ENCODE peak calls at places on chromosomes 4 and X, in six cellular contexts. H is IMR-90, U is H9, B is mesenchymal stem cell, V is neuronal stem cell, K is H1. T is an unnamed sample.

GRCh38 chrX:16123222-16123786 is at the start of gene GRPR:
- DNase-seq in H (peak; percentile 92), U (peak; percentile 95), B (peak; percentile 88), V (peak; percentile 57), K (peak; percentile 70), T (peak; percentile 93)

GRCh38 chr4:30103455-30103854 is 616.7 kb upstream of the PCDH7 start:
- DNase-seq in H (peak; percentile 31), U (no peak), B (peak; percentile 16), V (no peak), K (no peak), T (no peak)

GRCh38 chr4:147831452-147832192 is 99.7 kb downstream of the ARHGAP10 start:
- DNase-seq in H (peak; percentile 93), U (no peak), B (peak; percentile 95), V (no peak), K (no peak), T (peak; percentile 67)

GRCh38 chr4:72997409-72997808 is 72.1 kb downstream of the COX18 start:
- DNase-seq in H (peak; percentile 11), U (no peak), B (no peak), V (no peak), K (no peak), T (peak; percentile 46)

GRCh38 chr4:150387983-150388382 is 194.0 kb upstream of the MAB21L2 start:
- DNase-seq in H (no peak), U (no peak), B (no peak), V (no peak), K (no peak), T (no peak)

GRCh38 chr4:4693258-4693657 is 151.4 kb upstream of the STX18 start:
- DNase-seq in H (no peak), U (no peak), B (peak; percentile 46), V (no peak), K (no peak), T (no peak)

GRCh38 chr4:66357316-66357715 is 687.0 kb upstream of the EPHA5 start:
- DNase-seq in H (peak; percentile 12), U (no peak), B (peak; percentile 23), V (no peak), K (no peak), T (no peak)

GRCh38 chr4:101400096-101400495 is 52.8 kb upstream of the PPP3CA start:
- DNase-seq in H (peak; percentile 78), U (no peak), B (no peak), V (no peak), K (no peak), T (no peak)

GRCh38 chr4:152663203-152664066 is 16.4 kb downstream of the TMEM154 start:
- DNase-seq in H (no peak), U (no peak), B (peak; percentile 65), V (no peak), K (no peak), T (no peak)

GRCh38 chr4:65007841-65008439 is 598.7 kb upstream of the TECRL start:
- DNase-seq in H (no peak), U (no peak), B (peak; percentile 42), V (peak; percentile 24), K (no peak), T (peak; percentile 70)

GRCh38 chr4:152983221-152983620 is 47.1 kb downstream of the FHDC1 start:
- DNase-seq in H (no peak), U (peak; percentile 67), B (no peak), V (no peak), K (no peak), T (peak; percentile 71)

GRCh38 chrX:19740744-19741143 is 146.7 kb downstream of the SH3KBP1 start:
- DNase-seq in H (no peak), U (no peak), B (no peak), V (no peak), K (no peak), T (no peak)

GRCh38 chr4:134601706-134602105 is 400.1 kb upstream of the PABPC4L start:
- DNase-seq in H (no peak), U (no peak), B (no peak), V (no peak), K (no peak), T (no peak)

GRCh38 chrX:16786791-16787735 is 797 bp downstream of the TXLNG start:
- DNase-seq in H (no peak), U (no peak), B (no peak), V (no peak), K (no peak), T (no peak)

GRCh38 chrX:42119076-42119475 is 195.7 kb upstream of the CASK start:
- DNase-seq in H (peak; percentile 72), U (no peak), B (peak; percentile 78), V (no peak), K (no peak), T (peak; percentile 19)

GRCh38 chrX:10579018-10579752 is 41.2 kb downstream of the MID1 start:
- DNase-seq in H (peak; percentile 78), U (no peak), B (peak; percentile 65), V (no peak), K (no peak), T (peak; percentile 19)

GRCh38 chrX:109268340-109268739 is 213.5 kb downstream of the GUCY2F start:
- DNase-seq in H (no peak), U (no peak), B (no peak), V (no peak), K (no peak), T (no peak)

GRCh38 chr4:37023504-37023903 is 221.0 kb upstream of the NWD2 start:
- DNase-seq in H (no peak), U (no peak), B (no peak), V (no peak), K (no peak), T (no peak)

GRCh38 chr4:76571274-76571673 is 136.2 kb downstream of the SHROOM3 start:
- DNase-seq in H (no peak), U (no peak), B (no peak), V (no peak), K (no peak), T (no peak)

GRCh38 chr4:73311428-73311827 is 52.8 kb upstream of the ANKRD17 start:
- DNase-seq in H (peak; percentile 77), U (no peak), B (peak; percentile 58), V (no peak), K (no peak), T (peak; percentile 11)

GRCh38 chrX:11648705-11649519 is 16.8 kb downstream of the ARHGAP6 start:
- DNase-seq in H (no peak), U (no peak), B (no peak), V (no peak), K (no peak), T (no peak)

GRCh38 chrX:138748480-138748879 is 37.0 kb upstream of the FGF13 start:
- DNase-seq in H (peak; percentile 6), U (no peak), B (no peak), V (no peak), K (no peak), T (no peak)

GRCh38 chr4:118112647-118113046 is 78.4 kb downstream of the NDST3 start:
- DNase-seq in H (peak; percentile 21), U (no peak), B (peak; percentile 54), V (no peak), K (no peak), T (no peak)

DNA sequence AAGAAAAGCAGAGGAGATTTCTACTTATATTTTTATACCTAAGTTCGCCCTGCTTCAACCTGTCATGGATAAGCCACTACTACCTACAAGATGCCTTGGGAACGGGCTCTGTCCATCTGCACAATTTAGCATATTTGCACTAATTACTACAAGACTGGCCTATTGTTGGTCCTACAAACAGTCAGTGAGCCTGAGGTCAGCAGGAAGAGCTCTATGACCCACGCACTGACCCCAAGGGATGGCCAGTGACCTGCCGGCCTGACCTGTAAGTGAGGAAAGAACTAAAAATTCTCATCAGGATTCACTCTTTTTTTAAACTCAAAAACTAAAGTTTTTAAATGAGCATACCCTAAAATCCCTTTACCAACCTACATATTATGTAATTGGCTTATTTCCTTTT is 142.0 kb downstream of the COL25A1 start:
- DNase-seq in H (no peak), U (no peak), B (no peak), V (peak; percentile 29), K (no peak), T (no peak)
- H2BK15ac ChIP-seq in H (no peak overlapping the region), U (no peak overlapping the region), B (no peak overlapping the region), V (no peak overlapping the region), K (no peak overlapping the region), T (no peak overlapping the region)

DNA sequence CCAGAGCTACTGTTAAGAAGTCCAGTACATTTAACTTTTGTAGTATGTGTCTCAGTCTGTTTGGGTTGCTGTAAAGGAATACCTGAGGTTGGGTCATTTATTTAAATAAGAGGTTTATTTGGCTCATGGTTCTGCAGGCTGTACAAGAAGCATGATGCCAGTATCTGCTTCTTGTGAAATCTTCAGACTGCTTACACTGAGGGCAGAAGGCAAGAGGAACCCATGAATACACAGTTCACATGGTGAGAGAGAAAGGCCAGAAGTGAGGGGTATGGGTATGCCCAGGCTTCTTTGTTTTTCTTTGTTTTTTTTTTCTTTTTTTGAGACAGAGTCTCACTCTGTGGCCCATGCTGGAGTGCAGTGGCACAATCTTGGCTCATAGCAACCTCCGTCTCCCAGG is 6.0 kb upstream of the CISD2 start:
- DNase-seq in H (no peak), U (no peak), B (no peak), V (no peak), K (no peak), T (no peak)
- H2BK15ac ChIP-seq in H (no peak overlapping the region), U (no peak overlapping the region), B (no peak overlapping the region), V (no peak overlapping the region), K (no peak overlapping the region), T (no peak overlapping the region)

DNA sequence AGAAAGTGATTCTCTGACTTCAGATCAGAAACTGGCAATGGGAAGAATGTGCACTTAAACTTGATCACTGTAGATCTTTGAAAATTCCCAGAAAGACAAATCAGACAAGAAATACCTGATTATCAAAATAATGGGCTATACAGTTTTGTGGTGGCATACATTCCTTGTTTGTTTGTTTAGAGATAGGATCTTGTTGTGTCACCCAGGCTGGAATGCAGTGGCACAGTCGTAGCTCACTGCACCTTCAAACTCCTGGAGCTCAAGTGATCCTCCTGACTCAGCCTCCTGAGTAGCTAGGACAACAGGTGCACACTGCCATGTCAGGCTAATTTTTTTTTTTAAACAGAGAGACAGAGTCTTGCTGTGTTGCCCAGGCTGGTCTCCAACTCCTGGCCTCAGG is 81.0 kb upstream of the SPRY1 start:
- DNase-seq in H (no peak), U (no peak), B (no peak), V (no peak), K (no peak), T (no peak)
- H2BK15ac ChIP-seq in H (no peak overlapping the region), U (no peak overlapping the region), B (no peak overlapping the region), V (no peak overlapping the region), K (no peak overlapping the region), T (no peak overlapping the region)

GRCh38 chrX:107736781-107737531 is 38.6 kb downstream of the TSC22D3 start:
- DNase-seq in H (no peak), U (peak; percentile 88), B (peak; percentile 8), V (no peak), K (no peak), T (peak; percentile 98)

GRCh38 chrX:107741318-107741813 is 34.2 kb downstream of the TSC22D3 start:
- DNase-seq in H (no peak), U (no peak), B (no peak), V (no peak), K (no peak), T (no peak)

GRCh38 chrX:107739541-107739940 is 36.0 kb downstream of the TSC22D3 start:
- DNase-seq in H (no peak), U (no peak), B (no peak), V (no peak), K (no peak), T (no peak)

GRCh38 chrX:107738272-107738671 is 37.3 kb downstream of the TSC22D3 start:
- DNase-seq in H (no peak), U (no peak), B (no peak), V (no peak), K (no peak), T (no peak)

DNA sequence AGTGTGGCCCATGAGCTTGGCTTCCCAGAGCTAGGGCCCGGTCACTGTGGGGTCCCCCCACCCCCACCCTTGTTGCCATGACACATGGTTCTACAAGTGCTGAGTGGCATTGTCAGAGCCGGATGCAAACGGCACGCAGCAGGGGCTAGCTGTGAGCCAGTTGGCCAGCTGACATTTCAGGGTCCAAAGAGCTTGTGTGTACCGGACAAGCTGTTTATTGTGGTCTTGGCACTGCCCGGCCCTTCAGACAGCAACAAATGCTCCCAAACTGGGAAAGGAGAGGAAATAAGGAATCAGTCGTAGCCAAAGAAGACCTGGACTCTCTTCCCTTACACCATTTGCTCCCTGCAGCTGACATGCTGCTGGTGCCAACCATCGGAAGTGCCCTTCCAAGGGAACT is 36.8 kb downstream of the TSC22D3 start:
- DNase-seq in H (no peak), U (no peak), B (no peak), V (no peak), K (no peak), T (no peak)
- H2BK15ac ChIP-seq in H (no peak overlapping the region), U (no peak overlapping the region), B (peak overlapping the region; percentile 28), V (no peak overlapping the region), K (no peak overlapping the region), T (no peak overlapping the region)